ENCODE peak calls at places on chromosomes 5 and 9, in nine cellular contexts. One of them, this sample, is unnamed.

GRCh38 chr9:93585695-93586094 is 9.3 kb downstream of the PHF2 start:
- DNase-seq in NCI-H146: no peak
- DNase-seq in H7: peak
- DNase-seq in HS-5: no peak
- DNase-seq in Right ventricle myocardium superior: no peak
- DNase-seq in amniotic stem cell: no peak
- DNase-seq in dorsolateral prefrontal cortex: no peak
- DNase-seq in T1000: no peak
- DNase-seq in activated T-cell treated with anti-CD3 and anti-CD28 coated beads for 4 hours: no peak
- DNase-seq in this sample: no peak

GRCh38 chr5:107231191-107231590 is 439.5 kb downstream of the EFNA5 start:
- DNase-seq in T1000: no peak
- DNase-seq in HS-5: no peak
- DNase-seq in Right ventricle myocardium superior: no peak
- DNase-seq in NCI-H146: no peak
- DNase-seq in H7: no peak
- DNase-seq in amniotic stem cell: no peak
- DNase-seq in dorsolateral prefrontal cortex: no peak
- DNase-seq in activated T-cell treated with anti-CD3 and anti-CD28 coated beads for 4 hours: no peak
- DNase-seq in this sample: no peak

GRCh38 chr9:125601986-125602385 is 105.0 kb downstream of the MAPKAP1 start:
- DNase-seq in amniotic stem cell: no peak
- DNase-seq in H7: no peak
- DNase-seq in NCI-H146: no peak
- DNase-seq in dorsolateral prefrontal cortex: no peak
- DNase-seq in HS-5: no peak
- DNase-seq in T1000: no peak
- DNase-seq in activated T-cell treated with anti-CD3 and anti-CD28 coated beads for 4 hours: no peak
- DNase-seq in Right ventricle myocardium superior: no peak
- DNase-seq in this sample: no peak

GRCh38 chr5:128091579-128091978 is 8.0 kb downstream of the SLC12A2 start:
- DNase-seq in NCI-H146: no peak
- DNase-seq in activated T-cell treated with anti-CD3 and anti-CD28 coated beads for 4 hours: no peak
- DNase-seq in HS-5: no peak
- DNase-seq in H7: no peak
- DNase-seq in dorsolateral prefrontal cortex: no peak
- DNase-seq in amniotic stem cell: no peak
- DNase-seq in Right ventricle myocardium superior: no peak
- DNase-seq in T1000: no peak
- DNase-seq in this sample: no peak

GRCh38 chr9:121781143-121781542 is 129.7 kb downstream of the DAB2IP start:
- DNase-seq in amniotic stem cell: no peak
- DNase-seq in HS-5: no peak
- DNase-seq in dorsolateral prefrontal cortex: no peak
- DNase-seq in activated T-cell treated with anti-CD3 and anti-CD28 coated beads for 4 hours: no peak
- DNase-seq in NCI-H146: no peak
- DNase-seq in H7: no peak
- DNase-seq in Right ventricle myocardium superior: peak
- DNase-seq in T1000: no peak
- DNase-seq in this sample: no peak

GRCh38 chr5:148928141-148928540 is 101.7 kb downstream of the ADRB2 start:
- DNase-seq in NCI-H146: no peak
- DNase-seq in H7: no peak
- DNase-seq in Right ventricle myocardium superior: no peak
- DNase-seq in HS-5: no peak
- DNase-seq in T1000: no peak
- DNase-seq in activated T-cell treated with anti-CD3 and anti-CD28 coated beads for 4 hours: no peak
- DNase-seq in amniotic stem cell: no peak
- DNase-seq in dorsolateral prefrontal cortex: no peak
- DNase-seq in this sample: no peak

GRCh38 chr9:21502586-21502985 is 20.5 kb upstream of the IFNE start:
- DNase-seq in amniotic stem cell: no peak
- DNase-seq in Right ventricle myocardium superior: no peak
- DNase-seq in dorsolateral prefrontal cortex: no peak
- DNase-seq in T1000: no peak
- DNase-seq in NCI-H146: no peak
- DNase-seq in H7: no peak
- DNase-seq in activated T-cell treated with anti-CD3 and anti-CD28 coated beads for 4 hours: no peak
- DNase-seq in HS-5: no peak
- DNase-seq in this sample: no peak

GRCh38 chr5:2697041-2697440 is 54.4 kb downstream of the IRX2 start:
- DNase-seq in dorsolateral prefrontal cortex: no peak
- DNase-seq in Right ventricle myocardium superior: no peak
- DNase-seq in T1000: no peak
- DNase-seq in amniotic stem cell: no peak
- DNase-seq in activated T-cell treated with anti-CD3 and anti-CD28 coated beads for 4 hours: no peak
- DNase-seq in HS-5: no peak
- DNase-seq in NCI-H146: no peak
- DNase-seq in H7: peak
- DNase-seq in this sample: no peak

GRCh38 chr5:5490774-5491347 is 68.4 kb downstream of the ICE1 start:
- DNase-seq in NCI-H146: no peak
- DNase-seq in HS-5: no peak
- DNase-seq in amniotic stem cell: no peak
- DNase-seq in dorsolateral prefrontal cortex: no peak
- DNase-seq in T1000: no peak
- DNase-seq in activated T-cell treated with anti-CD3 and anti-CD28 coated beads for 4 hours: no peak
- DNase-seq in H7: no peak
- DNase-seq in Right ventricle myocardium superior: no peak
- DNase-seq in this sample: no peak

GRCh38 chr5:13930721-13931246 is 13.7 kb downstream of the DNAH5 start:
- DNase-seq in NCI-H146: no peak
- DNase-seq in Right ventricle myocardium superior: no peak
- DNase-seq in HS-5: no peak
- DNase-seq in activated T-cell treated with anti-CD3 and anti-CD28 coated beads for 4 hours: no peak
- DNase-seq in amniotic stem cell: no peak
- DNase-seq in dorsolateral prefrontal cortex: no peak
- DNase-seq in H7: no peak
- DNase-seq in T1000: no peak
- DNase-seq in this sample: no peak

GRCh38 chr9:127949827-127950512 is 12.3 kb upstream of the DPM2 start:
- DNase-seq in NCI-H146: no peak
- DNase-seq in activated T-cell treated with anti-CD3 and anti-CD28 coated beads for 4 hours: no peak
- DNase-seq in Right ventricle myocardium superior: no peak
- DNase-seq in HS-5: no peak
- DNase-seq in dorsolateral prefrontal cortex: peak
- DNase-seq in T1000: no peak
- DNase-seq in H7: no peak
- DNase-seq in amniotic stem cell: no peak
- DNase-seq in this sample: no peak

GRCh38 chr9:21031091-21031817 is at the start of gene HACD4:
- DNase-seq in amniotic stem cell: no peak
- DNase-seq in T1000: no peak
- DNase-seq in activated T-cell treated with anti-CD3 and anti-CD28 coated beads for 4 hours: peak
- DNase-seq in dorsolateral prefrontal cortex: peak
- DNase-seq in HS-5: no peak
- DNase-seq in H7: peak
- DNase-seq in Right ventricle myocardium superior: peak
- DNase-seq in NCI-H146: peak
- DNase-seq in this sample: peak

GRCh38 chr9:93267681-93268505 is 84.0 kb downstream of the WNK2 start:
- DNase-seq in Right ventricle myocardium superior: no peak
- DNase-seq in amniotic stem cell: no peak
- DNase-seq in H7: peak
- DNase-seq in dorsolateral prefrontal cortex: peak
- DNase-seq in activated T-cell treated with anti-CD3 and anti-CD28 coated beads for 4 hours: no peak
- DNase-seq in NCI-H146: no peak
- DNase-seq in HS-5: no peak
- DNase-seq in T1000: no peak
- DNase-seq in this sample: no peak

GRCh38 chr5:76290321-76290757 is 112.7 kb upstream of the IQGAP2 start:
- DNase-seq in activated T-cell treated with anti-CD3 and anti-CD28 coated beads for 4 hours: no peak
- DNase-seq in dorsolateral prefrontal cortex: no peak
- DNase-seq in Right ventricle myocardium superior: no peak
- DNase-seq in H7: no peak
- DNase-seq in T1000: no peak
- DNase-seq in NCI-H146: no peak
- DNase-seq in HS-5: no peak
- DNase-seq in amniotic stem cell: no peak
- DNase-seq in this sample: no peak

This sample was measured in activated CD4-positive, alpha-beta T cell treated with anti-CD3 and anti-CD28 coated beads, Interleukin-2, amount 50 U/mL, for 4 hours.